ENCODE peak calls at places on chromosomes 4 and X, in four cellular contexts. J is IMR-90, W is mesenchymal stem cell, L is H9. X is an unnamed sample.

GRCh38 chr4:88803600-88804096 is 106.0 kb upstream of the NAP1L5 start:
- DNase-seq in L (no peak), J (peak; percentile 96), W (peak; percentile 91), X (no peak)

GRCh38 chr4:10983274-10983673 is 298.7 kb upstream of the CLNK start:
- DNase-seq in L (no peak), W (no peak), J (no peak), X (no peak)

GRCh38 chrX:27890611-27891010 is 82.8 kb downstream of the MAGEB10 start:
- DNase-seq in J (peak; percentile 82), W (peak; percentile 49), L (no peak), X (no peak)

GRCh38 chr4:137156054-137156453 is 376.2 kb downstream of the PCDH18 start:
- DNase-seq in J (peak; percentile 69), L (no peak), W (peak; percentile 3), X (no peak)

GRCh38 chr4:31946456-31946855 is 1226.3 kb downstream of the PCDH7 start:
- DNase-seq in W (no peak), L (no peak), J (no peak), X (no peak)

GRCh38 chr4:107635735-107636134 is 84.3 kb downstream of the PAPSS1 start:
- DNase-seq in L (no peak), J (no peak), W (no peak), X (no peak)

GRCh38 chrX:9566150-9566621 is 101.3 kb downstream of the TBL1X start:
- DNase-seq in L (no peak), W (peak; percentile 74), J (peak; percentile 91), X (no peak)

GRCh38 chrX:37926700-37927099 is 79.3 kb upstream of the DYNLT3 start:
- DNase-seq in J (peak; percentile 41), W (peak; percentile 40), L (no peak), X (no peak)

GRCh38 chr4:125780159-125780558 is 465.4 kb downstream of the FAT4 start:
- DNase-seq in W (peak; percentile 2), J (peak; percentile 57), L (no peak), X (no peak)

GRCh38 chr4:145927055-145927454 is 11.6 kb downstream of the ZNF827 start:
- DNase-seq in J (no peak), L (no peak), W (no peak), X (no peak)
- H3K27ac ChIP-seq in J (no peak overlapping the region), L (no peak overlapping the region), W (no peak overlapping the region), X (no peak overlapping the region)

GRCh38 chr4:46484881-46485280 is 95.0 kb upstream of the GABRA2 start:
- DNase-seq in L (no peak), W (no peak), J (peak; percentile 2), X (no peak)
- H2BK15ac ChIP-seq in L (no peak overlapping the region), W (no peak overlapping the region), J (no peak overlapping the region), X (no peak overlapping the region)

GRCh38 chr4:78493731-78494130 is 57.8 kb upstream of the ANXA3 start:
- DNase-seq in L (no peak), W (no peak), J (no peak), X (no peak)
- H3K27ac ChIP-seq in L (no peak overlapping the region), W (no peak overlapping the region), J (no peak overlapping the region), X (no peak overlapping the region)

GRCh38 chr4:154490589-154491340 is 834 bp downstream of the DCHS2 start:
- DNase-seq in W (no peak), L (peak; percentile 65), J (no peak), X (no peak)

GRCh38 chr4:154491341-154491679 is 289 bp downstream of the DCHS2 start:
- DNase-seq in J (peak; percentile 5), W (peak; percentile 44), L (no peak), X (no peak)

GRCh38 chr4:154492288-154492687 is 689 bp upstream of the DCHS2 start:
- DNase-seq in W (no peak), J (no peak), L (peak; percentile 31), X (peak; percentile 6)

GRCh38 chr4:154490261-154490588 is 1.4 kb downstream of the DCHS2 start:
- DNase-seq in L (peak; percentile 49), W (no peak), J (no peak), X (peak; percentile 15)

GRCh38 chr4:154491731-154492249 is at the start of gene DCHS2:
- DNase-seq in L (peak; percentile 83), J (no peak), W (no peak), X (peak; percentile 37)
- H2BK15ac ChIP-seq in L (no peak within 1 kb of the TSS), J (no peak within 1 kb of the TSS), W (no peak within 1 kb of the TSS), X (peak within 1 kb of the TSS; percentile 52)

DNA sequence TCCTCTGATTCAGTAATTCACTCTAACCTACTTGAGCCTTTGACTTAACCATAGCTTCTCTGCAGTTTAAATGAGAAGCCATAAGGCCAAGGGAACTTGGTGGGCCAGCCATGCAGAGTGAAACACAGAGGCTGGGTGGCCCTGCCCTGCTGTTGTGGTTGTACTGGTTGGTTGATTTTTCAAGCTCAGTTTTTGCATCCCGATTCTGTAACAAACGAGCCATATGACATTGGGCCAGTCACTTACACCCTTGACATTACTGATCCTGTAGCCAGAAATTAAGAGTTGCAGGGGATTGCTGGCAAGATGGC is 1.3 kb upstream of the RASGEF1B start:
- DNase-seq in J (no peak), L (no peak), W (no peak), X (no peak)
- H3K27ac ChIP-seq in J (no peak overlapping the region), L (no peak overlapping the region), W (no peak overlapping the region), X (no peak overlapping the region)